ENCODE peak calls at places on chromosomes 4 and X, in five cellular contexts. G is heart left ventricle, L is aorta, Y is upper lobe of left lung, R is H1. K is an unnamed sample. For H3K4me1, the result is how much of the 10 kb centered on the place peaks cover.

GRCh38 chrX:41857670-41858069 is 65.7 kb downstream of the CASK start:
- DNase-seq in Y (no peak), L (no peak), R (no peak), G (no peak), K (no peak)

GRCh38 chr4:29046166-29046565 is 1674.0 kb upstream of the PCDH7 start:
- DNase-seq in L (no peak), Y (no peak), R (no peak), G (no peak), K (no peak)

GRCh38 chr4:1236103-1236641 is 12.8 kb downstream of the CTBP1 start:
- DNase-seq in G (no peak), L (peak), R (no peak), Y (peak), K (peak)

GRCh38 chr4:52883707-52884669 is 21.9 kb downstream of the RASL11B start:
- DNase-seq in L (no peak), Y (no peak), R (no peak), G (no peak), K (no peak)

GRCh38 chr4:22483551-22483981 is 32.3 kb downstream of the ADGRA3 start:
- DNase-seq in L (no peak), R (no peak), G (no peak), Y (no peak), K (no peak)

GRCh38 chr4:150252741-150253140 is 174.5 kb downstream of the DCLK2 start:
- DNase-seq in R (no peak), Y (no peak), G (no peak), L (no peak), K (no peak)

GRCh38 chrX:74537011-74537390 is 77.4 kb downstream of the RLIM start:
- DNase-seq in L (no peak), Y (no peak), G (no peak), R (no peak), K (peak)

GRCh38 chrX:47209508-47210238 is 8.8 kb upstream of the CDK16 start:
- DNase-seq in Y (no peak), R (no peak), L (no peak), G (peak), K (no peak)

GRCh38 chrX:14013074-14013473 is 16.6 kb downstream of the GEMIN8 start:
- DNase-seq in G (no peak), Y (no peak), L (no peak), R (no peak), K (no peak)

GRCh38 chrX:37745354-37745753 is 34.5 kb upstream of the CYBB start:
- DNase-seq in R (no peak), G (peak), L (peak), Y (no peak), K (peak)

GRCh38 chrX:154526901-154527675 is 11.1 kb upstream of the FAM3A start:
- DNase-seq in G (peak), Y (no peak), R (no peak), L (peak), K (peak)

GRCh38 chrX:19661977-19662376 is 146.7 kb upstream of the MAP3K15 start:
- DNase-seq in Y (no peak), L (no peak), R (no peak), G (no peak), K (no peak)

GRCh38 chrX:118212817-118213183 is 96.2 kb upstream of the KLHL13 start:
- DNase-seq in G (no peak), Y (no peak), R (no peak), L (no peak), K (no peak)

GRCh38 chrX:12929701-12930100 is 23.3 kb downstream of the TLR8 start:
- DNase-seq in R (no peak), Y (no peak), G (no peak), L (no peak), K (no peak)

GRCh38 chr4:11765849-11766453 is 337.3 kb upstream of the HS3ST1 start:
- DNase-seq in Y (no peak), L (no peak), G (no peak), R (peak), K (no peak)

GRCh38 chrX:118420462-118420861 is 74.6 kb downstream of the WDR44 start:
- DNase-seq in G (no peak), R (no peak), Y (no peak), L (no peak), K (no peak)

GRCh38 chr4:80058740-80059139 is 14.3 kb downstream of the ANTXR2 start:
- DNase-seq in L (no peak), R (no peak), G (no peak), Y (no peak), K (no peak)

GRCh38 chr4:9877123-9877522 is 95.7 kb downstream of the DRD5 start:
- DNase-seq in L (no peak), G (no peak), Y (no peak), R (no peak), K (no peak)

GRCh38 chrX:47366051-47366722 is 4.2 kb upstream of the ZNF157 start:
- DNase-seq in G (peak), L (peak), R (peak), Y (no peak), K (peak)

GRCh38 chr4:8160572-8160971 is 2.0 kb upstream of the ABLIM2 start:
- DNase-seq in L (no peak), G (peak), Y (no peak), R (no peak), K (peak)

GRCh38 chr4:35760706-35761278 is 483.5 kb downstream of the ARAP2 start:
- DNase-seq in R (no peak), L (no peak), Y (no peak), G (no peak), K (no peak)

GRCh38 chr4:77990904-77991358 is 66.2 kb upstream of the FRAS1 start:
- DNase-seq in Y (no peak), G (no peak), L (no peak), R (no peak), K (no peak)

GRCh38 chr4:149110499-149110898 is 668.3 kb upstream of the NR3C2 start:
- DNase-seq in G (no peak), Y (no peak), R (no peak), L (no peak), K (no peak)

GRCh38 chr4:2417196-2417764 is 1.2 kb downstream of the ZFYVE28 start:
- DNase-seq in L (no peak), G (no peak), R (no peak), Y (peak), K (no peak)

GRCh38 chr4:74218201-74218600 is 60.3 kb downstream of the MTHFD2L start:
- DNase-seq in Y (no peak), R (no peak), G (no peak), L (no peak), K (no peak)

GRCh38 chr4:86508436-86508835 is 85.7 kb upstream of the PTPN13 start:
- DNase-seq in L (no peak), R (no peak), Y (no peak), G (no peak), K (no peak)

GRCh38 chrX:38313190-38313589 is 14.1 kb downstream of the RPGR start:
- DNase-seq in Y (no peak), L (no peak), G (no peak), R (no peak), K (no peak)

GRCh38 chrX:119755981-119756533 is 2.3 kb upstream of the SOWAHD start:
- DNase-seq in G (no peak), L (no peak), R (no peak), Y (no peak), K (no peak)

GRCh38 chr4:146190393-146190910 is 14.9 kb downstream of the LSM6 start:
- DNase-seq in L (no peak), R (no peak), G (no peak), Y (no peak), K (no peak)

GRCh38 chrX:7948483-7948882 is 21.3 kb upstream of the PNPLA4 start:
- DNase-seq in R (no peak), Y (no peak), L (no peak), G (no peak), K (no peak)

GRCh38 chr4:155999743-156000142 is 46.1 kb upstream of the CTSO start:
- DNase-seq in Y (no peak), L (no peak), G (peak), R (peak), K (no peak)

GRCh38 chrX:78886550-78886949 is 58.6 kb upstream of the P2RY10 start:
- DNase-seq in L (no peak), R (no peak), Y (no peak), G (no peak), K (no peak)

GRCh38 chrX:129939986-129940385 is 34.0 kb downstream of the UTP14A start:
- DNase-seq in G (no peak), R (no peak), L (no peak), Y (no peak), K (no peak)

GRCh38 chrX:44915361-44915868 is 42.4 kb downstream of the KDM6A start:
- DNase-seq in R (no peak), L (no peak), Y (no peak), G (no peak), K (no peak)

GRCh38 chrX:54785901-54786300 is 12.2 kb downstream of the ITIH6 start:
- DNase-seq in L (no peak), G (no peak), Y (no peak), R (no peak), K (no peak)

DNA sequence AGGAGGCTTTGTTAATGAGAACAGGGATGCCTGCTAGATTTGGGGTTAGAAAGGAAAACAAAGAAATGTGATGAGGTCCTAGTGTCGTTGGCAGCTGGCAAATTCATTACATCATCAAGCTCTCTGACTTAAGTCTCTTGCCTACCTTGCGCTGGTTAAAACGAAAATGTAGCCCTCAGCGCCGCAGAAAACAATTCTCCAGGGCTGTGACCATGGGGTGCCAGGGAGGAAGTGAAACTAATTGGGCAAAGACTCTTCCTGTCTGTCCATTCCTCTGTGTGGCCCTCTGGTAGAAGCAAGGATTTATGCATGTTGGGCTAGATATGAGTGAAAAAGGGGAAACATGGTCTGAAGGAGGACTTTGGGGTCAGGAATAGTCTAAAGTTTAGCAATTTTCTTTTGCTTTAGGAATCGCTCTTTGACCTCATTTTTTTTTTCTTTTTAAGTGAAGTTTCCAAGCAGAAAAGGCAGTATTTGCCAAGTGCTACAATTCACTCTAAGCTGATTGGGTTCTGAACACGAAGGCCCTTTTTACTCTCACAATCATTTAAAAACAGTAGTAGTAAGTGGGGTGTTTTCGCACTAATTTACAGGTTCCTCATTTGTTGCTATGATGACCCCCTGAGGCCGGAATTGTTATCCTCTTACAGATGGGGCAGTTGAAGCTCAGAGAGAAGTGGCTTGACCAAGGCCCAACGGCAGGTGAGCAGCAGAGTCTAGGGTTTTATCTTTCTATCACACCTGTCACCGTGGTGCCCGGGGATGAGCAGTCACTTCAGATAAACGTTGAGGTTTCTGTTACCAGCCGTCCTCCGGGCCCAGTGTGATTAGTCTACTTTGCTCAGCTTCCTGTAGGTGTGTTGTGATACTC is 27.3 kb upstream of the CHRNA9 start:
- DNase-seq in G (no peak), Y (no peak), R (no peak), L (peak), K (no peak)
- H3K27ac ChIP-seq in G (peak), Y (no peak), R (no peak), L (no peak), K (no peak)

GRCh38 chrX:40171513-40172168 is 73.9 kb upstream of the BCOR start:
- DNase-seq in G (peak), R (no peak), L (peak), Y (peak), K (peak)
- H3K4me1 ChIP-seq in G (under half), R (under half), L (under half), Y (under half), K (under half)

DNA sequence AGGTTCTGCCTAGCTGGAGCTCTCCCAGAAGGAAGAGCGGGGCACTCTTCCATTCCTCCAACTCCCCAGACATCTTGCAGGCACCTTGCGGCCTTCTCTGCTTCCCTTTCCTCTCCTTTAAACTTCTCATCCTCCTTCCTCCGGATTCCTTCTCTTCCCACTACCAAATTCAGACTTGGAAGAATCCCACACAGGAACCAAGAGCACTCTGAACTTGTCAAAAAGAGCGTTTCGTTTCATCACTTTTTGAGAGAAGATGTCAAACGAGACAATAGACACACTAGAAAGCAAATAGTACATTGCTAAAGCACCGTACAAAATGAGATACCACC is 512 bp upstream of the UCP1 start:
- DNase-seq in Y (no peak), L (no peak), G (no peak), R (no peak), K (no peak)
- H3K4me3 ChIP-seq in Y (peak), L (no peak), G (peak), R (peak), K (peak)

GRCh38 chr4:134343661-134344060 is 142.1 kb upstream of the PABPC4L start:
- DNase-seq in L (no peak), R (no peak), G (no peak), Y (no peak), K (no peak)
- H3K27ac ChIP-seq in L (no peak), R (no peak), G (no peak), Y (no peak), K (no peak)

DNA sequence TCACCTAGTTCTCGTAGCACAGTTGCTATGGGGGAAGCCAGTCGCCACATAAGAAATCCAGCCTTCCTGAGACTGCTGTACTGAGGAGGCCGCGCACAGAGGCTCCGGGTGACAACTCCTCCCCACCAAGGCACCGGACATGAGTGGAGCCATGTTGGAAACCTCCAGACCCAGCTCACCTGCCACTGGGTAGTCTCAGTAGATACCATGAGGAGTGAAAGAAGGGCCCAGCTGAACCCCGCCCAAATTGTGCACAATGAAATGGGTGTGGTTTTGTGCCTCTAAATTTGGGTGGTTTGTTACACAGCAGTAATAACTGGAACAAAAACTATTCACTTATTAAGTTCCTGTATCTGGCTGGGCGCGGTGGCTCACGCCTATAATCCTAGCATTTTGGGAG is 198.7 kb downstream of the BCOR start:
- DNase-seq in G (no peak), R (no peak), L (no peak), Y (no peak), K (no peak)
- H3K4me1 ChIP-seq in G (under half), R (under half), L (under half), Y (under half), K (under half)

DNA sequence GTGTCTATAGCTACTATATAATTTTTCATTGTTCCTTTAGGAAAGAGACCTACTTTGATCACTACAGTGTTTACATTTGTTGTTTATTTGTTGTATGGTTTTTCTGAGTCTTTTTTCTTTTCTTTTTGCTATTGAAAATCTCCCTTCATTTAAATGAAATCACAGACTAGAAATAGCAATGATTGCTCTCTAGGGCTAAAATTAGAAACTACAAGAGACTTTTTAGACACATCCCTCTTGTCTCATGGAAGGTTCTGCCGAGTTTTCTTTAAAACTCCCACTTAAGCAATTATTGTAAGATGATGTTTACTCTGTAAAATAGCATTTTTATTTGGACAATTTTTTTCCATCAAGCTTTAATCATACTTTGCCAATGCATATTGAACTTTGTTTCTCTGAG is 136.6 kb downstream of the PALLD start:
- DNase-seq in G (no peak), R (no peak), L (no peak), Y (no peak), K (no peak)
- H3K4me3 ChIP-seq in G (peak), R (no peak), L (peak), Y (no peak), K (no peak)

GRCh38 chr4:107220976-107221375 is 184.9 kb upstream of the DKK2 start:
- DNase-seq in Y (no peak), R (no peak), G (no peak), L (no peak), K (no peak)
- H3K27ac ChIP-seq in Y (no peak), R (no peak), G (no peak), L (no peak), K (no peak)

GRCh38 chr4:76208005-76208765 is 5.4 kb downstream of the SCARB2 start:
- DNase-seq in G (peak), L (peak), R (no peak), Y (no peak), K (peak)
- H3K4me1 ChIP-seq in G (half or more), L (under half), R (under half), Y (half or more), K (under half)

DNA sequence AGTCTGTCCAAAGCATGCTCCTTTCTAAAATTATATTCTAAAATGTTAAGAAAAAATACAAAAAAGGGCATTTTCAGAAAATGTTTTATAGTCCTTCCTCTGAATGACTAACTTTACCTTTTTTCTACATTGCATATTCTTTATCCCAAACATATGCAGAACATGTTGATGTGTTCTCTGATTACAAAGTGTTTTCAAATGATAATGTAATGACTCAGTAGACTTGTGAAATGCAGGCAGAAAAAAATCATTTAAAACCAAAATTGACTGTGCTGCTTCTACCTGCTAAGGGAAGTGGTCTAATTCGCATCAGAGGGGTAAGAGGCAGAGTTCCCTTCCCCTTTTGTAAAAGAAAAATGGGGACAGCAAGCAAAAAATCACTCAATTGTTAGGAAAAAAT is 22.7 kb upstream of the YTHDC1 start:
- DNase-seq in L (no peak), Y (no peak), R (no peak), G (no peak), K (no peak)
- H3K4me3 ChIP-seq in L (no peak), Y (no peak), R (no peak), G (no peak), K (no peak)

DNA sequence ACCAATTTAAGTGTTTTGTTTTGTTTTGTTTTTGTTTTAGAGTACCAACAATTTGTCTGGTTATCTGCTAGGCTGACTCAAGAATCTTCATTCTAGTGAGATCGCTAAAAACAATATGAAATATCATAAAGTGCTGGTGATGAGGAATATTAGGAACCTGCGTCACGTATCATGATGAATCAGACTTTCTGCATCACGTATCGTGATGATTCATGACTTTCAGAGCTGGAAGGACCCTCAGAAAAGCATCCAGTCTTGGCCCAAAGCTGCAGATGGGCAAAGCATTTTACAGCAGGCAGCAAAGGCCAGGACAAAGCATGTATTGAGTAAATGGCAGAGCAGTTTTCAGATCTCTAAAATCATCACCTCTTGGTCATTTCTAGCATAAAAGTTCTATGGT is 278.0 kb upstream of the BOD1L1 start:
- DNase-seq in G (no peak), Y (no peak), L (no peak), R (no peak), K (no peak)
- H3K27ac ChIP-seq in G (no peak), Y (no peak), L (no peak), R (no peak), K (no peak)

K was measured in right cardiac atrium.